ENCODE peak calls at places on chromosomes 4 and X, in five cellular contexts. F is stomach, R is CD14-positive monocyte, U is NAMALWA, Z is left ventricle myocardium inferior. D is an unnamed sample.

GRCh38 chr4:123060039-123060770 is 137.8 kb upstream of the NUDT6 start:
- DNase-seq in F (no peak), R (no peak), U (no peak), Z (no peak), D (no peak)

GRCh38 chr4:145722561-145722960 is 42.6 kb downstream of the C4orf51 start:
- DNase-seq in F (no peak), R (no peak), U (peak; percentile 49), Z (no peak), D (no peak)

GRCh38 chr4:80492761-80493160 is 157.2 kb downstream of the CFAP299 start:
- DNase-seq in F (peak; percentile 37), R (no peak), U (no peak), Z (no peak), D (no peak)

GRCh38 chrX:40523852-40524251 is 56.9 kb upstream of the ATP6AP2 start:
- DNase-seq in F (no peak), R (no peak), U (no peak), Z (no peak), D (no peak)

GRCh38 chrX:47200385-47201150 is 6.9 kb downstream of the UBA1 start:
- DNase-seq in F (no peak), R (no peak), U (no peak), Z (peak; percentile 22), D (no peak)

GRCh38 chr4:183860726-183861125 is 44.4 kb upstream of the STOX2 start:
- DNase-seq in F (no peak), R (no peak), U (no peak), Z (no peak), D (no peak)

GRCh38 chr4:1766336-1767057 is 26.6 kb upstream of the FGFR3 start:
- DNase-seq in F (no peak), R (no peak), U (no peak), Z (no peak), D (peak; percentile 34)

GRCh38 chrX:110418220-110418856 is 59.7 kb downstream of the RTL9 start:
- DNase-seq in F (peak; percentile 32), R (no peak), U (no peak), Z (no peak), D (no peak)

GRCh38 chrX:53227224-53227765 is 2.3 kb upstream of the KDM5C start:
- DNase-seq in F (no peak), R (no peak), U (no peak), Z (no peak), D (no peak)

GRCh38 chrX:1378306-1378758 is 13.6 kb downstream of the SLC25A6 start:
- DNase-seq in F (no peak), R (no peak), U (no peak), Z (no peak), D (no peak)

GRCh38 chr4:173247316-173247715 is 78.7 kb downstream of the GALNT7 start:
- DNase-seq in F (no peak), R (no peak), U (peak; percentile 60), Z (no peak), D (no peak)

GRCh38 chrX:109624641-109625311 is at the start of gene KCNE5:
- DNase-seq in F (no peak), R (peak; percentile 42), U (no peak), Z (no peak), D (no peak)

GRCh38 chrX:25558137-25558536 is 542.4 kb upstream of the ARX start:
- DNase-seq in F (no peak), R (no peak), U (no peak), Z (no peak), D (no peak)

GRCh38 chr4:75723117-75723801 is 1.1 kb upstream of the USO1 start:
- DNase-seq in F (no peak), R (no peak), U (peak; percentile 18), Z (no peak), D (no peak)

GRCh38 chr4:147550626-147551250 is 66.5 kb upstream of the TMEM184C start:
- DNase-seq in F (no peak), R (no peak), U (no peak), Z (no peak), D (no peak)

GRCh38 chr4:83334425-83335241 is at the start of gene HPSE:
- DNase-seq in F (peak; percentile 88), R (peak; percentile 69), U (peak; percentile 36), Z (peak; percentile 84), D (peak; percentile 79)

GRCh38 chr4:122960298-122960985 is 38.0 kb upstream of the NUDT6 start:
- DNase-seq in F (no peak), R (no peak), U (no peak), Z (no peak), D (no peak)

GRCh38 chr4:128660361-128660964 is 149.0 kb upstream of the JADE1 start:
- DNase-seq in F (no peak), R (no peak), U (no peak), Z (no peak), D (no peak)

GRCh38 chr4:39565925-39566630 is 38.8 kb upstream of the UGDH start:
- DNase-seq in F (no peak), R (no peak), U (no peak), Z (no peak), D (no peak)

GRCh38 chrX:116272328-116272727 is 101.8 kb downstream of the AGTR2 start:
- DNase-seq in F (no peak), R (no peak), U (no peak), Z (no peak), D (no peak)

GRCh38 chr4:80112236-80112635 is 39.2 kb upstream of the ANTXR2 start:
- DNase-seq in F (no peak), R (no peak), U (no peak), Z (peak; percentile 32), D (no peak)

GRCh38 chrX:49264460-49264859 is at the start of gene FOXP3:
- DNase-seq in F (no peak), R (no peak), U (no peak), Z (no peak), D (no peak)

GRCh38 chr4:82797048-82797590 is 1.5 kb downstream of the SCD5 start:
- DNase-seq in F (no peak), R (no peak), U (peak; percentile 26), Z (no peak), D (peak; percentile 20)

GRCh38 chr4:7183780-7184460 is 8.4 kb upstream of the SORCS2 start:
- DNase-seq in F (no peak), R (no peak), U (no peak), Z (no peak), D (no peak)

GRCh38 chrX:1246816-1247215 is 21.8 kb upstream of the CSF2RA start:
- DNase-seq in F (peak; percentile 64), R (peak; percentile 86), U (peak; percentile 73), Z (peak; percentile 74), D (peak; percentile 84)

GRCh38 chrX:111687305-111687704 is 6.3 kb downstream of the ALG13 start:
- DNase-seq in F (no peak), R (no peak), U (no peak), Z (no peak), D (no peak)

GRCh38 chrX:100636321-100636991 is at the start of gene TSPAN6:
- DNase-seq in F (peak; percentile 77), R (no peak), U (no peak), Z (peak; percentile 80), D (no peak)

GRCh38 chrX:53438174-53438831 is 4.1 kb upstream of the HSD17B10 start:
- DNase-seq in F (no peak), R (no peak), U (no peak), Z (no peak), D (no peak)

GRCh38 chr4:66032571-66032970 is 362.3 kb upstream of the EPHA5 start:
- DNase-seq in F (no peak), R (no peak), U (no peak), Z (no peak), D (no peak)